ENCODE peak calls at places on chromosomes 1 and 21, in four cellular contexts. U, H, N and D are unnamed samples.

GRCh38 chr21:34881421-34881820 is 167.7 kb downstream of the RUNX1 start:
- DNase-seq in U (no peak), H (no peak), N (peak; percentile 66), D (peak; percentile 57)

GRCh38 chr1:217780993-217781392 is 149.8 kb downstream of the SPATA17 start:
- DNase-seq in U (no peak), H (no peak), N (no peak), D (no peak)

GRCh38 chr1:2908081-2908480 is 106.6 kb upstream of the TTC34 start:
- DNase-seq in U (no peak), H (no peak), N (no peak), D (no peak)

GRCh38 chr1:6358757-6359567 is 34.6 kb downstream of the ACOT7 start:
- DNase-seq in U (no peak), H (no peak), N (peak; percentile 79), D (peak; percentile 81)

GRCh38 chr1:163922743-163923186 is 601.0 kb downstream of the NUF2 start:
- DNase-seq in U (no peak), H (no peak), N (no peak), D (peak; percentile 7)

GRCh38 chr1:235105051-235106043 is 23.3 kb downstream of the TOMM20 start:
- DNase-seq in U (no peak), H (no peak), N (peak; percentile 51), D (no peak)

GRCh38 chr1:56073614-56074356 is 505.6 kb downstream of the PLPP3 start:
- DNase-seq in U (no peak), H (peak; percentile 8), N (peak; percentile 94), D (peak; percentile 91)

GRCh38 chr1:93251966-93252365 is 71.4 kb downstream of the CCDC18 start:
- DNase-seq in U (no peak), H (no peak), N (no peak), D (no peak)

GRCh38 chr1:94079056-94079990 is 41.6 kb downstream of the ABCA4 start:
- DNase-seq in U (no peak), H (no peak), N (no peak), D (peak; percentile 33)

GRCh38 chr21:31156169-31156568 is 117.9 kb upstream of the KRTAP19-8 start:
- DNase-seq in U (no peak), H (no peak), N (no peak), D (no peak)

GRCh38 chr1:113166473-113166872 is 93.5 kb downstream of the LRIG2 start:
- DNase-seq in U (no peak), H (no peak), N (no peak), D (no peak)
- H3K4me3 ChIP-seq in U (no peak overlapping the region), H (no peak overlapping the region), N (no peak overlapping the region), D (no peak overlapping the region)

GRCh38 chr1:16166117-16166516 is 10.2 kb upstream of the EPHA2 start:
- DNase-seq in U (no peak), H (no peak), N (no peak), D (no peak)

GRCh38 chr1:16164821-16165364 is 9.0 kb upstream of the EPHA2 start:
- DNase-seq in U (no peak), H (no peak), N (no peak), D (no peak)

GRCh38 chr1:16168622-16169021 is 12.8 kb upstream of the EPHA2 start:
- DNase-seq in U (no peak), H (no peak), N (no peak), D (no peak)

GRCh38 chr1:16165548-16165947 is 9.7 kb upstream of the EPHA2 start:
- DNase-seq in U (no peak), H (no peak), N (no peak), D (no peak)

DNA sequence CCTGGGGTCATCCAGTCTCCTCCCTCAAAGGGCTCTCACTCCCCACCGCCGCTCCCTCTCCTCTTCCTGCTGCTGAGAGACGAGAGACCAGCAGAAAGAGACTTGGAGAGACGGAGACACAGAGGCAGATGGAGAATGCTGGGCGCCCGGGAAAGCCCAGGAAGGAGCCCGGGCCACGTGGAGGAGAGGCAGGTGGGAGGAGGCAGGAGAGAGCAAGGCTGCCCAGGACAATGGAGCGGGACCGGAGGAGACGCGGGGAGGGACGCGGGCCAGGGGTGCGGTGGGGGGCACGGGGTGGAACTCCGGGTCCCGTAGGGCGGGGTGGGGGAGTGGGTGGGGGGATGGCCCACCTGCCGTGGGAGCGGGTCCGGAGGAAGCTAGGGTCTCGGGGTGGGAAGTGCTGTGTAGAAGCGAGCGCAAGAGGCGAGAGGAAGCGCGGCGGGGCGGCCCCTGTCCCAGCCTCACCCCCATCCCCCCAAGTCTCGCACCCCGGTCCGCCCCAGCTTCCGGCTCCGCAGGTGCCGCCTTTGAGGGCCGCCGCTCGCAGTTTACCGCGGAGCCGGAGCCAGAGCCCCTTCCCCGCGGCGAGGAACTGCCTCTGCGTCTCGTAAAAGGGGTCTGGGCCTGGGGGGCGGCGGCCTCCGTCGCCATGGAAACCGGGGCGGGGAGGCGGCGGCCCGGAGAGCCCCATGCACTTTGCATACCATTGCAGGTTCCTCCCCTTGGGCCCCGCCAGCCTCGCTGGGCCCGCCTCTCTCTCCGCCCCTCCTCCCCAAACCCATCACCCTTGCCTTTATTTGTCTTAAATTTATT is 11.7 kb upstream of the EPHA2 start:
- DNase-seq in U (no peak), H (no peak), N (no peak), D (no peak)
- H3K4me3 ChIP-seq in U (peak overlapping the region; percentile 60), H (peak overlapping the region; percentile 34), N (peak overlapping the region; percentile 19), D (peak overlapping the region; percentile 49)

GRCh38 chr1:25858906-25859789 is at the start of gene AUNIP:
- DNase-seq in U (peak; percentile 76), H (peak; percentile 77), N (peak; percentile 81), D (peak; percentile 89)

GRCh38 chr1:25854554-25854953 is 4.7 kb downstream of the AUNIP start:
- DNase-seq in U (no peak), H (no peak), N (no peak), D (no peak)

GRCh38 chr1:25861316-25862286 is 2.3 kb upstream of the AUNIP start:
- DNase-seq in U (no peak), H (no peak), N (no peak), D (no peak)

GRCh38 chr1:25856856-25857255 is 2.4 kb downstream of the AUNIP start:
- DNase-seq in U (no peak), H (no peak), N (no peak), D (no peak)

GRCh38 chr1:25858494-25858893 is 763 bp downstream of the AUNIP start:
- DNase-seq in U (no peak), H (no peak), N (no peak), D (no peak)
- H3K4me3 ChIP-seq in U (peak overlapping the region; percentile 63), H (no peak overlapping the region), N (peak overlapping the region; percentile 84), D (peak overlapping the region; percentile 56)

GRCh38 chr1:149846600-149847466 is 52.5 kb upstream of the BOLA1 start:
- DNase-seq in U (no peak), H (no peak), N (no peak), D (no peak)

GRCh38 chr1:149849947-149850360 is 49.4 kb upstream of the BOLA1 start:
- DNase-seq in U (no peak), H (peak; percentile 3), N (peak; percentile 17), D (no peak)

GRCh38 chr1:149848340-149848771 is 51.0 kb upstream of the BOLA1 start:
- DNase-seq in U (no peak), H (peak; percentile 3), N (peak; percentile 1), D (no peak)

GRCh38 chr1:149849246-149849946 is 50.0 kb upstream of the BOLA1 start:
- DNase-seq in U (no peak), H (peak; percentile 3), N (peak; percentile 2), D (no peak)

GRCh38 chr1:149848811-149849210 is 50.6 kb upstream of the BOLA1 start:
- DNase-seq in U (no peak), H (peak; percentile 3), N (peak; percentile 12), D (no peak)
- H3K4me3 ChIP-seq in U (peak overlapping the region; percentile 60), H (peak overlapping the region; percentile 47), N (no peak overlapping the region), D (peak overlapping the region; percentile 75)

GRCh38 chr1:19606817-19607706 is 37.0 kb upstream of the NBL1 start:
- DNase-seq in U (no peak), H (no peak), N (peak; percentile 67), D (no peak)
- H3K4me3 ChIP-seq in U (no peak overlapping the region), H (no peak overlapping the region), N (no peak overlapping the region), D (no peak overlapping the region)

GRCh38 chr1:22652881-22653316 is at the start of gene C1QB:
- DNase-seq in U (no peak), H (no peak), N (no peak), D (no peak)

GRCh38 chr1:22658385-22659163 is 5.5 kb downstream of the C1QB start:
- DNase-seq in U (peak; percentile 32), H (no peak), N (no peak), D (no peak)

GRCh38 chr1:22652457-22652856 is 579 bp upstream of the C1QB start:
- DNase-seq in U (no peak), H (no peak), N (no peak), D (no peak)

GRCh38 chr1:22653741-22654140 is 705 bp downstream of the C1QB start:
- DNase-seq in U (no peak), H (no peak), N (no peak), D (no peak)

GRCh38 chr1:22654692-22655091 is 1.7 kb downstream of the C1QB start:
- DNase-seq in U (peak; percentile 25), H (no peak), N (no peak), D (no peak)
- H3K4me3 ChIP-seq in U (no peak overlapping the region), H (no peak overlapping the region), N (no peak overlapping the region), D (no peak overlapping the region)

GRCh38 chr1:184152502-184152901 is 101.0 kb downstream of the TSEN15 start:
- DNase-seq in U (no peak), H (no peak), N (peak; percentile 54), D (peak; percentile 74)

GRCh38 chr1:184150776-184151531 is 99.4 kb downstream of the TSEN15 start:
- DNase-seq in U (no peak), H (no peak), N (peak; percentile 24), D (peak; percentile 27)

GRCh38 chr1:184156521-184157395 is 105.2 kb downstream of the TSEN15 start:
- DNase-seq in U (no peak), H (no peak), N (no peak), D (no peak)

GRCh38 chr1:184153731-184154130 is 102.2 kb downstream of the TSEN15 start:
- DNase-seq in U (no peak), H (no peak), N (no peak), D (no peak)

DNA sequence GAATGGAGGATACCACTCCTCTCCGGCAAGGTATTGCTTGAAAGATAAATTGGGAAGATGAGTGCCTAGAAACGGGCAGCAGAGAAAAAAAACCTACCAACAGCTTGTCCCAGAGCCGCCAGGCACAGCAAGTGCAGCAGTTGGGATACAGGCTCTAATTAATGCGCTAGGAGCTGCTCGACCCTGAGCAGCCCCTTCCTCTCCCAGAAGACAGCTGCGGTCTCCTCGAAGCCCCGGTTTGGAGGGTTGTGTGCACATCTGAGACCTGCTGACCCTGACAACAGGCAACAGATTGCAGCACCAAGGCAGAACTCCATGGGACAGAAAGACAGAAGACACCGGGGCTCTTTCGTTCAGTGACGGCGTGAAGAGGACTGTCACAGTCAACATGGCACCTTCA is 101.4 kb downstream of the TSEN15 start:
- DNase-seq in U (no peak), H (no peak), N (no peak), D (no peak)
- H3K4me3 ChIP-seq in U (peak overlapping the region; percentile 28), H (no peak overlapping the region), N (peak overlapping the region; percentile 35), D (peak overlapping the region; percentile 36)

DNA sequence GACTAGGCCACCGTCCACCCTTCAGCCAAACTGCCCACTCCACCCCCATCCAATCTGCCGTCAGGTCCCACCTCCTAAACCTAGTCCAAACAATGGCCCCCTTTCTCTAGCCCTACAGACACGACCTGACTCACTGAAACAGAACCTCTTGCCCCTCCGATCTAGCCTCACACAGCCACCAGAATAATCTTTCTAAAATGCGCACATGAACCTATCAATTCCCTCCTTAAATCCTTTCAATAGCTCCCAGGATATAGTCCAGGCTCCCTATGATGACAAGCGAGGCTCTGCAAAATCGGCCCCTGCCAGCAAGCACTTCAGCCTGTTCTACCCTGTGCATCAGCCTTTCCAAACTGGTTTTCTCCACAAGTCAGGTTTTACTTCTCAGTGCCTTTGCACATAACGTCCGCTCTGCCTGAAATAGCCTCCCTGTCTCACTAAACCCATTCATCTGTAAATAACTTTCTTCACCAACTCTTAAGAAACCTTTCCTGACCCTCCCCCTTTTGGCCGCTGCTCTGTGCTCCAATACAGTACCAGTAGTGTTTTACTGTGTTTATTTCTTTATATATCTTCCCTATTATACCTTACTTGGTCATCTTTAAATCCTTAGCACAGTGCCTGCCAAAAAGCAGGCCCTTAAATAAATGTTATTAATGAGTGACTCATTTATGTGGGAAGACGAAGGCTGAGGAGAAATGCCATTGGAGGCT is 9.0 kb upstream of the CDC20 start:
- DNase-seq in U (no peak), H (peak; percentile 68), N (peak; percentile 71), D (peak; percentile 21)
- H3K4me3 ChIP-seq in U (peak overlapping the region; percentile 70), H (peak overlapping the region; percentile 52), N (no peak overlapping the region), D (peak overlapping the region; percentile 53)